ENCODE peak calls at places on chromosomes 3 and 15, in ten cellular contexts. J is GOT3; R is effector CD4-positive, alpha-beta T cell; A is EH; K is NCI-H1105 treated with DMSO at 0.1 percent for 48 hours; G is cardiac muscle cell; T is NCI-H524; S is posterior vena cava; H is suprapubic skin; N is AG09309. C is an unnamed sample.

GRCh38 chr3:180290300-180290699 is 253.6 kb upstream of the PEX5L start:
- DNase-seq in J (no peak), R (no peak), A (no peak), K (no peak), G (no peak), T (no peak), S (no peak), H (no peak), N (no peak), C (no peak)

GRCh38 chr15:63372018-63372705 is 9.5 kb downstream of the CA12 start:
- DNase-seq in J (peak; percentile 82), R (no peak), A (peak; percentile 99), K (no peak), G (peak; percentile 94), T (no peak), S (peak; percentile 93), H (no peak), N (peak; percentile 96), C (peak; percentile 88)

GRCh38 chr3:193240850-193241706 is at the start of gene PLAAT1:
- DNase-seq in J (no peak), R (no peak), A (peak; percentile 50), K (peak; percentile 93), G (peak; percentile 76), T (peak; percentile 73), S (peak; percentile 83), H (no peak), N (no peak), C (peak; percentile 67)

GRCh38 chr15:79186616-79187015 is 95.9 kb upstream of the ANKRD34C start:
- DNase-seq in J (no peak), R (no peak), A (no peak), K (no peak), G (no peak), T (no peak), S (no peak), H (peak; percentile 76), N (no peak), C (no peak)

GRCh38 chr3:194485876-194486539 is 794 bp downstream of the ATP13A3 start:
- DNase-seq in J (no peak), R (peak; percentile 32), A (peak; percentile 50), K (peak; percentile 43), G (peak; percentile 57), T (no peak), S (peak; percentile 87), H (no peak), N (no peak), C (peak; percentile 59)

GRCh38 chr15:82064824-82065223 is 19.0 kb upstream of the MEX3B start:
- DNase-seq in J (no peak), R (no peak), A (peak; percentile 48), K (no peak), G (peak; percentile 46), T (no peak), S (peak; percentile 23), H (no peak), N (no peak), C (peak; percentile 43)

GRCh38 chr15:64634020-64634419 is 141.4 kb downstream of the RBPMS2 start:
- DNase-seq in J (no peak), R (peak; percentile 7), A (no peak), K (no peak), G (peak; percentile 25), T (no peak), S (no peak), H (no peak), N (no peak), C (peak; percentile 23)

GRCh38 chr15:88467935-88468528 is 524 bp downstream of the MRPS11 start:
- DNase-seq in J (no peak), R (no peak), A (no peak), K (no peak), G (peak; percentile 22), T (no peak), S (no peak), H (no peak), N (no peak), C (peak; percentile 19)

GRCh38 chr3:143726727-143727126 is 121.5 kb downstream of the SLC9A9 start:
- DNase-seq in J (no peak), R (no peak), A (no peak), K (no peak), G (no peak), T (no peak), S (no peak), H (no peak), N (peak; percentile 4), C (no peak)